ENCODE peak calls at places on chromosomes 3 and 15, in five cellular contexts. I is H1, R is neuronal stem cell, W is H9, M is trophoblast cell. K is an unnamed sample.

GRCh38 chr15:70852501-70853269 is 1.3 kb downstream of the LARP6 start:
- DNase-seq in I (no peak), R (no peak), W (no peak), M (no peak), K (peak; percentile 54)

GRCh38 chr15:100167884-100168375 is 173.8 kb downstream of the ADAMTS17 start:
- DNase-seq in I (no peak), R (no peak), W (no peak), M (no peak), K (no peak)

GRCh38 chr3:136909187-136909586 is 47.2 kb downstream of the NCK1 start:
- DNase-seq in I (no peak), R (no peak), W (no peak), M (no peak), K (no peak)

GRCh38 chr15:79953951-79954444 is 17.0 kb downstream of the BCL2A1 start:
- DNase-seq in I (no peak), R (no peak), W (no peak), M (no peak), K (no peak)

GRCh38 chr3:100125539-100125938 is 11.2 kb upstream of the FILIP1L start:
- DNase-seq in I (no peak), R (no peak), W (no peak), M (no peak), K (peak; percentile 25)

GRCh38 chr3:59759298-59760169 is 709.7 kb upstream of the CFAP20DC start:
- DNase-seq in I (no peak), R (no peak), W (no peak), M (no peak), K (no peak)

GRCh38 chr3:409011-409410 is 212.4 kb downstream of the CHL1 start:
- DNase-seq in I (no peak), R (no peak), W (no peak), M (no peak), K (no peak)

GRCh38 chr3:101068876-101069606 is 75.8 kb upstream of the ABI3BP start:
- DNase-seq in I (no peak), R (no peak), W (no peak), M (no peak), K (no peak)

GRCh38 chr15:28918141-28918983 is 32.6 kb downstream of the APBA2 start:
- DNase-seq in I (peak; percentile 91), R (peak; percentile 54), W (peak; percentile 98), M (peak; percentile 22), K (peak; percentile 27)

GRCh38 chr3:52670621-52671521 is 14.8 kb downstream of the PBRM1 start:
- DNase-seq in I (no peak), R (no peak), W (no peak), M (peak; percentile 90), K (peak; percentile 100)

GRCh38 chr3:83438177-83438576 is 1520.6 kb upstream of the CADM2 start:
- DNase-seq in I (no peak), R (no peak), W (no peak), M (no peak), K (no peak)

GRCh38 chr3:175869398-175869797 is 1010.3 kb downstream of the NAALADL2 start:
- DNase-seq in I (no peak), R (no peak), W (no peak), M (no peak), K (peak; percentile 2)

GRCh38 chr15:73800662-73801345 is 47.7 kb upstream of the INSYN1 start:
- DNase-seq in I (no peak), R (no peak), W (no peak), M (no peak), K (peak; percentile 83)

GRCh38 chr3:38578551-38578950 is 70.9 kb downstream of the SCN5A start:
- DNase-seq in I (no peak), R (no peak), W (peak; percentile 19), M (no peak), K (no peak)

GRCh38 chr15:97759363-97759762 is 201.1 kb upstream of the ARRDC4 start:
- DNase-seq in I (no peak), R (no peak), W (no peak), M (no peak), K (peak; percentile 49)

GRCh38 chr15:101250331-101250730 is 1.5 kb downstream of the CHSY1 start:
- DNase-seq in I (no peak), R (no peak), W (no peak), M (no peak), K (peak; percentile 74)

GRCh38 chr3:122583770-122584169 is 6.3 kb downstream of the PARP15 start:
- DNase-seq in I (no peak), R (no peak), W (no peak), M (peak; percentile 9), K (no peak)

GRCh38 chr15:33152502-33153109 is 41.9 kb downstream of the FMN1 start:
- DNase-seq in I (no peak), R (no peak), W (no peak), M (no peak), K (no peak)

GRCh38 chr15:25800761-25801515 is 62.2 kb downstream of the ATP10A start:
- DNase-seq in I (no peak), R (no peak), W (peak; percentile 18), M (no peak), K (no peak)

GRCh38 chr3:39103324-39103693 is 4.1 kb downstream of the GORASP1 start:
- DNase-seq in I (no peak), R (no peak), W (peak; percentile 46), M (no peak), K (peak; percentile 16)

GRCh38 chr3:139716908-139717485 is 39.2 kb upstream of the NMNAT3 start:
- DNase-seq in I (no peak), R (no peak), W (no peak), M (no peak), K (no peak)

GRCh38 chr3:8645717-8646116 is 1.1 kb upstream of the SSUH2 start:
- DNase-seq in I (no peak), R (no peak), W (no peak), M (no peak), K (no peak)

GRCh38 chr15:64152507-64153387 is 1.2 kb downstream of the SNX22 start:
- DNase-seq in I (no peak), R (no peak), W (peak; percentile 46), M (no peak), K (peak; percentile 9)

GRCh38 chr3:77321646-77322045 is 281.7 kb downstream of the ROBO2 start:
- DNase-seq in I (no peak), R (no peak), W (no peak), M (no peak), K (peak; percentile 7)

GRCh38 chr3:66083096-66083960 is 44.6 kb upstream of the MAGI1 start:
- DNase-seq in I (no peak), R (no peak), W (no peak), M (no peak), K (no peak)

GRCh38 chr15:37536967-37537624 is 397.3 kb upstream of the TMCO5A start:
- DNase-seq in I (no peak), R (no peak), W (no peak), M (no peak), K (peak; percentile 2)

GRCh38 chr3:60316121-60316783 is 935.0 kb downstream of the FHIT start:
- DNase-seq in I (no peak), R (no peak), W (no peak), M (peak; percentile 1), K (peak; percentile 32)

GRCh38 chr3:124261301-124261700 is 269.4 kb upstream of the ROPN1 start:
- DNase-seq in I (no peak), R (no peak), W (no peak), M (no peak), K (peak; percentile 33)

GRCh38 chr15:50249704-50250103 is 15.8 kb downstream of the HDC start:
- DNase-seq in I (no peak), R (no peak), W (no peak), M (no peak), K (no peak)

GRCh38 chr3:134430174-134430573 is 55.6 kb downstream of the ANAPC13 start:
- DNase-seq in I (no peak), R (no peak), W (no peak), M (no peak), K (no peak)

GRCh38 chr3:134425943-134426342 is 51.7 kb upstream of the AMOTL2 start:
- DNase-seq in I (no peak), R (no peak), W (no peak), M (no peak), K (no peak)

GRCh38 chr3:134428396-134428795 is 54.1 kb upstream of the AMOTL2 start:
- DNase-seq in I (no peak), R (no peak), W (no peak), M (no peak), K (peak; percentile 39)

GRCh38 chr3:134426660-134427181 is 52.5 kb upstream of the AMOTL2 start:
- DNase-seq in I (no peak), R (no peak), W (no peak), M (peak; percentile 43), K (peak; percentile 95)

GRCh38 chr3:134427400-134428111 is 53.3 kb upstream of the AMOTL2 start:
- DNase-seq in I (no peak), R (no peak), W (no peak), M (peak; percentile 99), K (peak; percentile 99)
- H3K9ac ChIP-seq in I (no peak overlapping the region), R (no peak overlapping the region), W (no peak overlapping the region), M (no peak overlapping the region), K (peak overlapping the region; percentile 74)

GRCh38 chr3:179108091-179108490 is 36.5 kb upstream of the ZMAT3 start:
- DNase-seq in I (no peak), R (no peak), W (no peak), M (peak; percentile 3), K (peak; percentile 56)
- H2BK12ac ChIP-seq in I (no peak overlapping the region), R (no peak overlapping the region), W (no peak overlapping the region), M (no peak overlapping the region), K (no peak overlapping the region)

DNA sequence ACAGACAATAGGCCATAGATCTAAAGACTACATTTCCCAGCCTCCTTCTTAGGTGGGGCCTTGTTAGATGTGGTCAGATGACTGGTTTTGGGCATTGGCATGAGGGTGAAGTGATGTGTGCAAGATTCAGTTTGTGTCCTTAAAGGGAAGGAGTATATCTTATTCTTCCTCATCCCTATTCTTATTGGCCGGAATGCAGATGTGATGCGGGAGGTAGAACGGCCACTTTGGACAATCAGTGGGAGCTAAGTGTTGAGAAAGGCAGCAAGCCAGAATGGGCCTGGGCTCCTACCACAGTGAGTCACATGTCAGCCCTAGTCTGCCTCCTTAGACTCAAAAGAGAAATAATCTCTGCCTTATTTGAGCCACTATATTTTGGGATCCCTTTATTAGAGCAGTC is 89.8 kb upstream of the MEX3B start:
- DNase-seq in I (no peak), R (no peak), W (no peak), M (no peak), K (no peak)
- H3K4ac ChIP-seq in I (no peak overlapping the region), R (no peak overlapping the region), W (no peak overlapping the region), M (no peak overlapping the region), K (no peak overlapping the region)

DNA sequence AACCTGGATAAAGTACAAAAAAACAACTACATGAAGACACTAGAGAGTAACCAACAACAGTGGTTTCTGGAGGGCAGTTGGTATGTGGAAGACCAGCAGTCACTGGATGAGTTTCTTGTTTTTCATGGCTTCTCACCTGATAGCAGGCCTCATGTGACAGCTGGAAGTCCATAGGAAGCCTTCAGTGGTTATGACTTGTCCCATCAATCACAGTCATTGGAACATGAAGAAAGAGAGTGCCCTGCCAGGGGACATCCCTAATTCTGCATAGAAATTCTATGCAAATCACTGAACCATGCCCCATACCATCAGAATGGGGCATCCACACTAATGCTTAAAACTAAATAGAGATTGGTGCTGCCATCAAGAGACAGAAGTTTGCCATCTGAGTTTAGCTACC is 81.6 kb downstream of the AKAP13 start:
- DNase-seq in I (no peak), R (no peak), W (no peak), M (no peak), K (no peak)
- H3K9ac ChIP-seq in I (no peak overlapping the region), R (no peak overlapping the region), W (no peak overlapping the region), M (no peak overlapping the region), K (no peak overlapping the region)

K was measured in mesenchymal stem cell.